ENCODE peak calls at places on chromosomes 6 and 20, in ten cellular contexts. S, K, L, W, V, Z, E, Q, A and M are unnamed samples.

GRCh38 chr6:5998741-5999687 is 7.7 kb downstream of the NRN1 start:
- DNase-seq in S (no peak), K (peak; percentile 68), L (no peak), W (no peak), V (peak; percentile 78), Z (peak; percentile 40), E (no peak), Q (peak; percentile 52), A (no peak), M (no peak)

GRCh38 chr6:167797079-167797870 is 29.4 kb upstream of the AFDN start:
- DNase-seq in S (no peak), K (no peak), L (no peak), W (no peak), V (no peak), Z (no peak), E (no peak), Q (no peak), A (no peak), M (no peak)

GRCh38 chr20:34527016-34527415 is 10.8 kb downstream of the DYNLRB1 start:
- DNase-seq in S (no peak), K (no peak), L (no peak), W (no peak), V (no peak), Z (no peak), E (no peak), Q (no peak), A (no peak), M (no peak)

GRCh38 chr6:151916680-151917164 is 109.2 kb downstream of the ESR1 start:
- DNase-seq in S (no peak), K (peak; percentile 73), L (no peak), W (no peak), V (no peak), Z (peak; percentile 70), E (no peak), Q (peak; percentile 37), A (no peak), M (no peak)

GRCh38 chr20:24669701-24670100 is 200.3 kb downstream of the SYNDIG1 start:
- DNase-seq in S (no peak), K (no peak), L (no peak), W (no peak), V (no peak), Z (no peak), E (no peak), Q (no peak), A (no peak), M (no peak)

GRCh38 chr20:24039196-24039595 is 50.6 kb upstream of the GGTLC1 start:
- DNase-seq in S (no peak), K (no peak), L (no peak), W (no peak), V (no peak), Z (no peak), E (no peak), Q (no peak), A (no peak), M (no peak)

GRCh38 chr6:45997875-45998506 is 17.7 kb downstream of the CLIC5 start:
- DNase-seq in S (no peak), K (no peak), L (no peak), W (no peak), V (no peak), Z (no peak), E (no peak), Q (no peak), A (no peak), M (no peak)

GRCh38 chr6:142474446-142475289 is 172.9 kb downstream of the ADGRG6 start:
- DNase-seq in S (no peak), K (peak; percentile 57), L (no peak), W (peak; percentile 1), V (peak; percentile 58), Z (peak; percentile 69), E (peak; percentile 62), Q (peak; percentile 79), A (no peak), M (peak; percentile 81)

GRCh38 chr20:51460569-51461265 is 81.8 kb downstream of the NFATC2 start:
- DNase-seq in S (no peak), K (no peak), L (no peak), W (no peak), V (no peak), Z (no peak), E (no peak), Q (no peak), A (no peak), M (no peak)

GRCh38 chr20:20210327-20210726 is 157.6 kb upstream of the INSM1 start:
- DNase-seq in S (no peak), K (peak; percentile 33), L (no peak), W (no peak), V (no peak), Z (no peak), E (no peak), Q (peak; percentile 8), A (no peak), M (peak; percentile 85)

GRCh38 chr6:72040106-72040505 is 153.8 kb downstream of the RIMS1 start:
- DNase-seq in S (no peak), K (no peak), L (no peak), W (no peak), V (no peak), Z (peak; percentile 10), E (no peak), Q (no peak), A (no peak), M (peak; percentile 27)